ENCODE peak calls at places on chromosome 17, in seven cellular contexts. U is LHCN-M2; P is ovary; W is CD8-positive, alpha-beta T cell; J is Right ventricle myocardium superior; G is RPMI7951; N is activated gamma-delta T cell treated with anti-CD3 and anti-CD28 coated beads, Interleukin-2, amount 50 U/mL, for 16 hours. B is an unnamed sample.

GRCh38 chr17:78884148-78884870 is 18.7 kb downstream of the CEP295NL start:
- DNase-seq in J (peak; percentile 60), N (no peak), P (no peak), U (peak; percentile 41), G (peak; percentile 20), W (no peak), B (no peak)

GRCh38 chr17:35283767-35284166 is 40.9 kb downstream of the SLFN5 start:
- DNase-seq in W (no peak), J (no peak), G (no peak), U (no peak), N (no peak), P (no peak), B (no peak)

GRCh38 chr17:70329751-70330150 is 160.4 kb downstream of the KCNJ2 start:
- DNase-seq in W (no peak), J (no peak), P (no peak), G (no peak), U (no peak), N (no peak), B (no peak)

GRCh38 chr17:60321336-60322055 is 70.4 kb downstream of the USP32 start:
- DNase-seq in G (no peak), W (no peak), P (no peak), U (no peak), N (no peak), J (no peak), B (no peak)

GRCh38 chr17:253091-253846 is 71.8 kb upstream of the DOC2B start:
- DNase-seq in U (no peak), G (no peak), N (no peak), J (peak; percentile 25), W (no peak), P (peak; percentile 16), B (no peak)

GRCh38 chr17:21252289-21252874 is 828 bp downstream of the NATD1 start:
- DNase-seq in N (no peak), P (no peak), W (no peak), G (no peak), U (no peak), J (no peak), B (no peak)

GRCh38 chr17:82767041-82767754 is 15.3 kb downstream of the TBCD start:
- DNase-seq in U (peak; percentile 41), G (peak; percentile 30), P (peak; percentile 48), J (peak; percentile 35), N (no peak), W (no peak), B (no peak)

GRCh38 chr17:77383613-77384608 is 243.1 kb downstream of the SEC14L1 start:
- DNase-seq in P (peak; percentile 65), N (no peak), W (no peak), J (peak; percentile 86), G (no peak), U (no peak), B (no peak)

GRCh38 chr17:36544049-36544319 is 735 bp upstream of the GGNBP2 start:
- DNase-seq in G (peak; percentile 60), N (no peak), P (peak; percentile 39), J (peak; percentile 55), U (peak; percentile 57), W (no peak), B (peak; percentile 22)